ENCODE peak calls at places on chromosomes 11 and 22, in four cellular contexts. W, Q, N and O are unnamed samples.

GRCh38 chr11:128467610-128468041 is 119.7 kb downstream of the ETS1 start:
- DNase-seq in W (peak), Q (no peak), N (no peak), O (peak)

GRCh38 chr22:45859231-45860161 is 117.5 kb downstream of the WNT7B start:
- DNase-seq in W (no peak), N (no peak), Q (no peak), O (peak)

GRCh38 chr11:27718346-27718852 is 18.1 kb upstream of the BDNF start:
- DNase-seq in Q (no peak), N (no peak), W (peak), O (peak)

GRCh38 chr11:132817387-132817786 is 714.9 kb downstream of the OPCML start:
- DNase-seq in N (no peak), W (no peak), Q (no peak), O (no peak)

GRCh38 chr11:64165482-64165841 is 451 bp downstream of the MACROD1 start:
- DNase-seq in Q (no peak), W (no peak), N (peak), O (peak)

GRCh38 chr22:21933413-21933812 is 19.2 kb downstream of the PPM1F start:
- DNase-seq in N (no peak), W (no peak), Q (no peak), O (no peak)

GRCh38 chr22:47209077-47209514 is 446.6 kb downstream of the TBC1D22A start:
- DNase-seq in W (no peak), N (peak), Q (no peak), O (no peak)

GRCh38 chr11:133713406-133713805 is 131.9 kb downstream of the SPATA19 start:
- DNase-seq in W (no peak), Q (no peak), N (no peak), O (no peak)

GRCh38 chr11:44453871-44454270 is 111.6 kb upstream of the CD82 start:
- DNase-seq in N (no peak), W (no peak), Q (no peak), O (no peak)

GRCh38 chr11:3021125-3021524 is 29.0 kb upstream of the NAP1L4 start:
- DNase-seq in N (peak), Q (no peak), W (no peak), O (peak)

GRCh38 chr11:31812392-31813241 is 1.5 kb upstream of the PAX6 start:
- DNase-seq in Q (no peak), W (no peak), N (no peak), O (no peak)

GRCh38 chr11:27423125-27423524 is 49.5 kb downstream of the LGR4 start:
- DNase-seq in W (peak), Q (peak), N (no peak), O (no peak)

GRCh38 chr11:112523477-112523876 is 262.8 kb upstream of the PLET1 start:
- DNase-seq in Q (peak), N (peak), W (no peak), O (no peak)

GRCh38 chr22:49291169-49291568 is 536.5 kb downstream of the BRD1 start:
- DNase-seq in N (no peak), W (no peak), Q (no peak), O (no peak)

GRCh38 chr11:71212871-71213559 is 39.4 kb downstream of the SHANK2 start:
- DNase-seq in W (no peak), N (no peak), Q (peak), O (no peak)

GRCh38 chr22:44309137-44309536 is 3.6 kb downstream of the SHISAL1 start:
- DNase-seq in Q (no peak), W (peak), N (no peak), O (peak)

GRCh38 chr11:67354314-67355022 is 1.1 kb upstream of the POLD4 start:
- DNase-seq in Q (peak), N (peak), W (peak), O (peak)

GRCh38 chr11:119356349-119357031 is 10.0 kb upstream of the MFRP start:
- DNase-seq in W (no peak), N (peak), Q (peak), O (no peak)

GRCh38 chr11:61290905-61291690 is 4.0 kb downstream of the VWCE start:
- DNase-seq in Q (no peak), N (no peak), W (no peak), O (peak)

GRCh38 chr11:60377737-60378136 is 595 bp upstream of the MS4A7 start:
- DNase-seq in N (no peak), Q (peak), W (no peak), O (no peak)

GRCh38 chr11:472272-472671 is 22.2 kb downstream of the PTDSS2 start:
- DNase-seq in N (no peak), W (no peak), Q (no peak), O (no peak)
- TF ChIP-seq CTCF in N (no peak), W (no peak), Q (no peak), O (no peak)

GRCh38 chr11:114192841-114193389 is 103.3 kb upstream of the NNMT start:
- DNase-seq in Q (no peak), W (no peak), N (no peak), O (no peak)
- TF ChIP-seq CTCF in Q (no peak), W (no peak), N (no peak), O (no peak)

GRCh38 chr22:19404676-19405075 is 26.9 kb downstream of the HIRA start:
- DNase-seq in W (no peak), Q (no peak), N (no peak), O (no peak)

GRCh38 chr22:19402642-19403191 is 28.8 kb downstream of the HIRA start:
- DNase-seq in W (no peak), N (no peak), Q (no peak), O (no peak)

GRCh38 chr22:19400881-19401280 is 30.7 kb downstream of the HIRA start:
- DNase-seq in N (no peak), Q (no peak), W (no peak), O (no peak)

GRCh38 chr22:19398680-19399079 is 32.9 kb downstream of the HIRA start:
- DNase-seq in W (no peak), Q (no peak), N (no peak), O (no peak)

GRCh38 chr22:19401483-19401882 is 30.1 kb downstream of the HIRA start:
- DNase-seq in W (no peak), N (no peak), Q (no peak), O (no peak)
- TF ChIP-seq CTCF in W (no peak), N (no peak), Q (no peak), O (no peak)

DNA sequence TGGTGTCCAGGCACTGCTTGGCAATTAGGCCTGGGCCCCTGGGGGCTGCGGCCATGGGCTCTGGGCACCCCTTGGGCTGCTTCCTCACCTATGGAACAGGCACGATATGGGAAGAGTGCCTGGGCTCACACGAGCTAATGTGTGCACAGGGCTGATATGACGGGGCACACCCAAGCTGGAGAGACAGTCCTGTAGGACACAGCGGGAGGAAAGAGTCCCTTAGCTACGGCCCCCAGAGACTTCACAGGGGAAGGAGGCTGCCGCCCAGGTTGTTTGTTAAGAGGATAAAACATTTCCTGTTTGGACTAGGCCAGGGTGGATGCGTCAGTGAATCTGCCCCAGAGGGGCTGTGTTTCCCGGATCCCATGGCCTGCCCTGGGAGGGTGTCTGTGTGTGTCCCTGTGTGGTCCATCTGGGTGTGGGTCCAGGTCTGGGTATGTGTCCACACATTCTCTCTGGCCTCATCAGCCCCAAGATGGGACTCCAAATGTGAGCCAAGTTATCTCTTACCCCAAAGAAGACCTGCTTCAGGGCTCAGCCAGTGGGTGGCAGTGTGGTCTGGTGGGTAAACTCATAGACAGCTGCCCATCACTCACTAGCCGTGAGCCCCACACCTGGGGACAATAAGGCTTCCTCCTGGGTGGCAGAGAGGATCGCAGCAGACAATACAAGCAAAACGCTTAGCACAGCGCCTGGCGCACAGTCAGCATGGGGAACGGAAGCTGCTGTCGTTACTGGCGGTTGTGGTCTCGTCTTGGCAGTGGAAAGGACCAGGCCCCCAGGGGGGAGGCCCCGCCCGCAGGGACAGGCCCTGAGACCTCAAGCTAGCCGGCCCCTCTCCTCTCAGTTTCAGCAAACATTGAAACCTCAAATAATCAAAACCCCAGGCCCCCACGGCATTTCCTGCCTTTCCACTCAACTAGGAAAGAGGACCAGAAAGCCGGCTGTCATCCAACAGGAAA is 3.2 kb upstream of the EMID1 start:
- DNase-seq in W (no peak), N (peak), Q (peak), O (peak)
- TF ChIP-seq CTCF in W (peak), N (peak), Q (peak), O (peak)

GRCh38 chr22:24117942-24118341 is 63.3 kb upstream of the SUSD2 start:
- DNase-seq in W (no peak), N (no peak), Q (no peak), O (peak)
- TF ChIP-seq CTCF in W (no peak), N (no peak), Q (no peak), O (no peak)